ENCODE peak calls at places on chromosomes 16 and 17, in five cellular contexts. S, C, Y, G and U are unnamed samples.

GRCh38 chr16:85615014-85615851 is 2.1 kb downstream of the GSE1 start:
- DNase-seq in S (no peak), C (no peak), Y (no peak), G (no peak), U (no peak)

GRCh38 chr16:51849715-51850114 is 697.2 kb downstream of the TOX3 start:
- DNase-seq in S (no peak), C (peak; percentile 1), Y (no peak), G (no peak), U (no peak)

GRCh38 chr17:38724337-38724988 is 5.7 kb upstream of the CISD3 start:
- DNase-seq in S (no peak), C (no peak), Y (no peak), G (no peak), U (no peak)

GRCh38 chr17:67390646-67391480 is 13.8 kb downstream of the PITPNC1 start:
- DNase-seq in S (peak; percentile 64), C (no peak), Y (peak; percentile 94), G (peak; percentile 21), U (no peak)

GRCh38 chr16:68737730-68738590 is 868 bp downstream of the CDH1 start:
- DNase-seq in S (no peak), C (no peak), Y (no peak), G (no peak), U (no peak)

GRCh38 chr17:36854982-36855381 is 82.3 kb upstream of the LHX1 start:
- DNase-seq in S (no peak), C (no peak), Y (no peak), G (no peak), U (no peak)

GRCh38 chr16:914453-914852 is 56.3 kb downstream of the LMF1 start:
- DNase-seq in S (no peak), C (no peak), Y (peak; percentile 7), G (no peak), U (no peak)

GRCh38 chr16:80938928-80939260 is 67.8 kb downstream of the CMC2 start:
- DNase-seq in S (no peak), C (no peak), Y (no peak), G (no peak), U (no peak)

GRCh38 chr17:77089118-77089477 is 51.7 kb upstream of the SEC14L1 start:
- DNase-seq in S (no peak), C (peak; percentile 48), Y (no peak), G (no peak), U (no peak)

GRCh38 chr17:64151016-64151368 is 21.0 kb upstream of the ERN1 start:
- DNase-seq in S (no peak), C (no peak), Y (no peak), G (no peak), U (no peak)

GRCh38 chr17:45813051-45813731 is 29.1 kb downstream of the CRHR1 start:
- DNase-seq in S (no peak), C (no peak), Y (no peak), G (no peak), U (no peak)

GRCh38 chr16:75701361-75701760 is at the start of gene DUXB:
- DNase-seq in S (no peak), C (no peak), Y (no peak), G (no peak), U (no peak)